ENCODE peak calls at places on chromosomes 7 and 10, in four cellular contexts. D is GM23338, F is SK-N-SH, Z is GM23248. G is an unnamed sample.

GRCh38 chr10:118028619-118029018 is 18.1 kb downstream of the RAB11FIP2 start:
- DNase-seq in D (no peak), F (no peak), Z (no peak), G (no peak)

GRCh38 chr7:33886100-33886623 is 19.2 kb upstream of the BMPER start:
- DNase-seq in D (peak; percentile 87), F (peak; percentile 38), Z (peak; percentile 42), G (no peak)

GRCh38 chr10:56653289-56653688 is 292.2 kb upstream of the ZWINT start:
- DNase-seq in D (no peak), F (no peak), Z (no peak), G (no peak)

GRCh38 chr10:784759-785538 is 95.5 kb upstream of the DIP2C start:
- DNase-seq in D (peak; percentile 64), F (peak; percentile 87), Z (peak; percentile 96), G (no peak)

GRCh38 chr10:11653758-11654471 is 42.5 kb upstream of the USP6NL start:
- DNase-seq in D (no peak), F (no peak), Z (no peak), G (no peak)

GRCh38 chr10:33321516-33321915 is 13.0 kb downstream of the NRP1 start:
- DNase-seq in D (no peak), F (no peak), Z (peak; percentile 56), G (no peak)

GRCh38 chr7:107725138-107725740 is 18.7 kb upstream of the CBLL1 start:
- DNase-seq in D (peak; percentile 74), F (peak; percentile 71), Z (peak; percentile 63), G (peak; percentile 84)

GRCh38 chr7:106521115-106521514 is 139.8 kb downstream of the CCDC71L start:
- DNase-seq in D (peak; percentile 31), F (no peak), Z (no peak), G (no peak)

GRCh38 chr7:134463751-134464150 is 4.9 kb upstream of the AKR1B1 start:
- DNase-seq in D (no peak), F (no peak), Z (no peak), G (no peak)

GRCh38 chr7:16811555-16811954 is 6.8 kb upstream of the AGR2 start:
- DNase-seq in D (no peak), F (no peak), Z (peak; percentile 57), G (peak; percentile 31)

GRCh38 chr10:79435271-79436065 is 10.0 kb downstream of the ZCCHC24 start:
- DNase-seq in D (no peak), F (no peak), Z (peak; percentile 57), G (no peak)

GRCh38 chr10:112842832-112843360 is 107.2 kb upstream of the TCF7L2 start:
- DNase-seq in D (no peak), F (peak; percentile 44), Z (peak; percentile 6), G (peak; percentile 86)

GRCh38 chr7:496528-497295 is 22.9 kb downstream of the PDGFA start:
- DNase-seq in D (peak; percentile 2), F (no peak), Z (no peak), G (no peak)

GRCh38 chr7:4093492-4093891 is 588.6 kb upstream of the FOXK1 start:
- DNase-seq in D (no peak), F (no peak), Z (no peak), G (no peak)

GRCh38 chr7:127798769-127799372 is 146.9 kb downstream of the SND1 start:
- DNase-seq in D (no peak), F (no peak), Z (no peak), G (no peak)

GRCh38 chr7:44534087-44534486 is 7.0 kb downstream of the NPC1L1 start:
- DNase-seq in D (no peak), F (no peak), Z (no peak), G (no peak)

GRCh38 chr7:80362677-80363076 is 149.2 kb downstream of the GNAT3 start:
- DNase-seq in D (no peak), F (no peak), Z (peak; percentile 32), G (no peak)
- H3K4me2 ChIP-seq in D (no peak overlapping the region), F (no peak overlapping the region), Z (no peak overlapping the region), G (no peak overlapping the region)

GRCh38 chr7:116702046-116702445 is 30.1 kb downstream of the MET start:
- DNase-seq in D (no peak), F (no peak), Z (no peak), G (no peak)

GRCh38 chr7:116706668-116707126 is 34.7 kb downstream of the MET start:
- DNase-seq in D (peak; percentile 44), F (no peak), Z (peak; percentile 84), G (no peak)

GRCh38 chr7:116707289-116707688 is 35.3 kb downstream of the MET start:
- DNase-seq in D (no peak), F (no peak), Z (no peak), G (no peak)

GRCh38 chr7:116705419-116705818 is 33.4 kb downstream of the MET start:
- DNase-seq in D (no peak), F (no peak), Z (no peak), G (no peak)

DNA sequence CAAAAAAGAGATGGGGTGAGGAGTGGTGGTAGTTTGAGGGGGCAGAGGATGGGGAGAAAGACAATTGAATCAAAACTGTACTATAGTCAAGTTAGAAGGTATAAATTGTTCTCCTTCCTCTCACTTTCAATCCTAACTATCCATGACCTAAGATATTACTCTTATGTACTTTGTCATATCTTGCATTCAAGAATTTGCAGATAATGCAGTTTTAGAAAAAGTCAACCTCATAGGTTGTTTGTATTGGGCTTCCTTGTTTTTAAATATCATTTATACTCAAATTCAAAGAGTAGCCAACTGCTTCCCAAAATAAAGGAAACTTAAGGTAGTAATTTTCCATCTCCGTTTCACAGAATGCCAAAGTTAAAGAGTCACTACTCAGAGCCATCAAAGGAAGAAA is 32.7 kb downstream of the MET start:
- DNase-seq in D (no peak), F (no peak), Z (no peak), G (no peak)
- H3K79me2 ChIP-seq in D (no peaks in the 10 kb centered on the region), F (peaks cover 47% of the 10 kb centered on the region), Z (peaks cover 64% of the 10 kb centered on the region), G (peaks cover 100% of the 10 kb centered on the region)

DNA sequence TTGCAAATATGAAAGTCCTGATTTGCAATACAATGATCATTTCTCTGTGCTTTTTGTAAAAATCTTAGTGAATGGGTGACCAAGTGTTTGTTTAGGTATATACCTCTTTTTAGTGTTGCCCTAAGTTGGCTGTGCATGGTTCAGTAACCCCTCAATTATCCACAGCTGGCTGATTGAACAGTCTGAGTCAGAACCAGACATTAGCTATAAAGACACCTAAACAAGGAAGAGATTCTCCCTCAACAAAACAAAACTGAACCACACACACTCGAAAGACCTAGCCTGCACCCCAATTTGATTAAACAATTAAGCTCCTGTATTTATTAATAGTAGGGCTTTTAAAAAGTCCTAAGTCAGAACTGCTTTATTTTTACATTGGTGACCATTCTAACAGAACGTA is 2.8 kb downstream of the RSBN1L start:
- DNase-seq in D (no peak), F (peak; percentile 29), Z (peak; percentile 30), G (peak; percentile 70)
- H3K4me1 ChIP-seq in D (peaks cover 21% of the 10 kb centered on the region), F (peaks cover 3% of the 10 kb centered on the region), Z (peaks cover 36% of the 10 kb centered on the region), G (peaks cover 37% of the 10 kb centered on the region)

GRCh38 chr10:72712136-72712535 is 20.2 kb downstream of the MCU start:
- DNase-seq in D (peak; percentile 27), F (no peak), Z (no peak), G (no peak)

GRCh38 chr10:72704117-72704516 is 12.2 kb downstream of the MCU start:
- DNase-seq in D (no peak), F (no peak), Z (no peak), G (no peak)

GRCh38 chr10:72709041-72709440 is 17.1 kb downstream of the MCU start:
- DNase-seq in D (no peak), F (peak; percentile 36), Z (no peak), G (no peak)
- H3K4me2 ChIP-seq in D (no peak overlapping the region), F (peak overlapping the region; percentile 43), Z (no peak overlapping the region), G (no peak overlapping the region)

GRCh38 chr10:92313750-92314149 is 22.8 kb downstream of the MARCHF5 start:
- DNase-seq in D (no peak), F (no peak), Z (no peak), G (no peak)
- H3K79me2 ChIP-seq in D (peaks cover 76% of the 10 kb centered on the region), F (peaks cover 85% of the 10 kb centered on the region), Z (peaks cover 82% of the 10 kb centered on the region), G (peaks cover 52% of the 10 kb centered on the region)